ENCODE peak calls at places on chromosomes 5 and 9, in five cellular contexts. One of them, this sample, is unnamed.

GRCh38 chr5:137385064-137385463 is 114.1 kb downstream of the SPOCK1 start:
- DNase-seq in astrocyte: no peak
- DNase-seq in Panc1: no peak
- DNase-seq in IMR-90: no peak
- DNase-seq in transverse colon: no peak
- DNase-seq in this sample: no peak

GRCh38 chr5:10118150-10118549 is 131.5 kb downstream of the ATPSCKMT start:
- DNase-seq in IMR-90: no peak
- DNase-seq in transverse colon: no peak
- DNase-seq in astrocyte: no peak
- DNase-seq in Panc1: no peak
- DNase-seq in this sample: no peak

GRCh38 chr9:130825051-130825651 is 9.9 kb upstream of the ABL1 start:
- DNase-seq in Panc1: no peak
- DNase-seq in transverse colon: no peak
- DNase-seq in IMR-90: peak; percentile 84
- DNase-seq in astrocyte: peak; percentile 74
- DNase-seq in this sample: no peak

GRCh38 chr5:147072591-147072990 is 162.2 kb upstream of the STK32A start:
- DNase-seq in IMR-90: no peak
- DNase-seq in transverse colon: no peak
- DNase-seq in astrocyte: no peak
- DNase-seq in Panc1: no peak
- DNase-seq in this sample: no peak

GRCh38 chr9:95788011-95788410 is 87.5 kb upstream of the ERCC6L2 start:
- DNase-seq in astrocyte: no peak
- DNase-seq in IMR-90: no peak
- DNase-seq in transverse colon: no peak
- DNase-seq in Panc1: no peak
- DNase-seq in this sample: no peak

GRCh38 chr5:179919487-179920060 is 11.9 kb upstream of the TBC1D9B start:
- DNase-seq in transverse colon: no peak
- DNase-seq in Panc1: no peak
- DNase-seq in IMR-90: no peak
- DNase-seq in astrocyte: no peak
- DNase-seq in this sample: no peak

GRCh38 chr5:40798012-40798855 is at the start of gene PRKAA1:
- DNase-seq in astrocyte: peak; percentile 62
- DNase-seq in IMR-90: peak; percentile 83
- DNase-seq in transverse colon: peak; percentile 93
- DNase-seq in Panc1: peak; percentile 73
- DNase-seq in this sample: peak; percentile 95

GRCh38 chr9:124325816-124326215 is 68.1 kb downstream of the NEK6 start:
- DNase-seq in astrocyte: no peak
- DNase-seq in transverse colon: no peak
- DNase-seq in IMR-90: no peak
- DNase-seq in Panc1: no peak
- DNase-seq in this sample: no peak

GRCh38 chr5:173498286-173498685 is 118.2 kb downstream of the BOD1 start:
- DNase-seq in IMR-90: peak; percentile 64
- DNase-seq in transverse colon: no peak
- DNase-seq in astrocyte: peak; percentile 93
- DNase-seq in Panc1: no peak
- DNase-seq in this sample: no peak

GRCh38 chr9:69981686-69982450 is 61.8 kb upstream of the MAMDC2 start:
- DNase-seq in Panc1: no peak
- DNase-seq in IMR-90: peak; percentile 77
- DNase-seq in astrocyte: peak; percentile 72
- DNase-seq in transverse colon: no peak
- DNase-seq in this sample: no peak

GRCh38 chr9:119758241-119758640 is 389.0 kb upstream of the BRINP1 start:
- DNase-seq in astrocyte: no peak
- DNase-seq in IMR-90: no peak
- DNase-seq in transverse colon: no peak
- DNase-seq in Panc1: no peak
- DNase-seq in this sample: no peak

GRCh38 chr9:137899551-137900360 is 22.2 kb downstream of the CACNA1B start:
- DNase-seq in Panc1: no peak
- DNase-seq in IMR-90: no peak
- DNase-seq in astrocyte: no peak
- DNase-seq in transverse colon: no peak
- DNase-seq in this sample: no peak

GRCh38 chr5:170693701-170694100 is 89.8 kb upstream of the GABRP start:
- DNase-seq in astrocyte: no peak
- DNase-seq in IMR-90: no peak
- DNase-seq in transverse colon: no peak
- DNase-seq in Panc1: no peak
- DNase-seq in this sample: no peak

GRCh38 chr5:123960526-123960925 is 448.5 kb downstream of the CSNK1G3 start:
- DNase-seq in Panc1: no peak
- DNase-seq in IMR-90: no peak
- DNase-seq in transverse colon: no peak
- DNase-seq in astrocyte: no peak
- DNase-seq in this sample: no peak

GRCh38 chr9:18256574-18256973 is 217.4 kb upstream of the ADAMTSL1 start:
- DNase-seq in Panc1: no peak
- DNase-seq in transverse colon: no peak
- DNase-seq in astrocyte: no peak
- DNase-seq in IMR-90: peak; percentile 72
- DNase-seq in this sample: no peak

GRCh38 chr5:160342413-160342941 is 27.9 kb downstream of the C1QTNF2 start:
- DNase-seq in IMR-90: peak; percentile 61
- DNase-seq in astrocyte: peak; percentile 81
- DNase-seq in Panc1: no peak
- DNase-seq in transverse colon: no peak
- DNase-seq in this sample: no peak

GRCh38 chr5:82562696-82563240 is 284.6 kb upstream of the RPS23 start:
- DNase-seq in IMR-90: no peak
- DNase-seq in transverse colon: no peak
- DNase-seq in astrocyte: no peak
- DNase-seq in Panc1: no peak
- DNase-seq in this sample: no peak

GRCh38 chr9:87464110-87464991 is 33.3 kb upstream of the DAPK1 start:
- DNase-seq in IMR-90: no peak
- DNase-seq in astrocyte: no peak
- DNase-seq in transverse colon: no peak
- DNase-seq in Panc1: no peak
- DNase-seq in this sample: no peak

GRCh38 chr5:3595102-3595961 is at the start of gene IRX1:
- DNase-seq in astrocyte: peak; percentile 47
- DNase-seq in Panc1: no peak
- DNase-seq in transverse colon: no peak
- DNase-seq in IMR-90: no peak
- DNase-seq in this sample: no peak

GRCh38 chr5:3596261-3596825 is 711 bp downstream of the IRX1 start:
- DNase-seq in astrocyte: peak; percentile 40
- DNase-seq in transverse colon: no peak
- DNase-seq in Panc1: no peak
- DNase-seq in IMR-90: no peak
- DNase-seq in this sample: no peak

GRCh38 chr5:3594514-3595101 is 1.0 kb upstream of the IRX1 start:
- DNase-seq in astrocyte: peak; percentile 49
- DNase-seq in IMR-90: no peak
- DNase-seq in Panc1: no peak
- DNase-seq in transverse colon: no peak
- DNase-seq in this sample: no peak

GRCh38 chr5:3592298-3592697 is 3.3 kb upstream of the IRX1 start:
- DNase-seq in IMR-90: no peak
- DNase-seq in Panc1: no peak
- DNase-seq in transverse colon: no peak
- DNase-seq in astrocyte: no peak
- DNase-seq in this sample: no peak

GRCh38 chr5:3593771-3594513 is 1.7 kb upstream of the IRX1 start:
- DNase-seq in IMR-90: no peak
- DNase-seq in astrocyte: peak; percentile 38
- DNase-seq in transverse colon: no peak
- DNase-seq in Panc1: no peak
- DNase-seq in this sample: no peak
- H3K4me3 ChIP-seq in IMR-90: no peak overlapping the region
- H3K4me3 ChIP-seq in astrocyte: peak overlapping the region; percentile 33
- H3K4me3 ChIP-seq in transverse colon: no peak overlapping the region
- H3K4me3 ChIP-seq in Panc1: no peak overlapping the region
- H3K4me3 ChIP-seq in this sample: no peak overlapping the region

GRCh38 chr9:136343884-136344269 is 16.5 kb downstream of the GPSM1 start:
- DNase-seq in astrocyte: no peak
- DNase-seq in Panc1: no peak
- DNase-seq in transverse colon: no peak
- DNase-seq in IMR-90: no peak
- DNase-seq in this sample: no peak

GRCh38 chr9:136346157-136346481 is 17.4 kb downstream of the DNLZ start:
- DNase-seq in astrocyte: no peak
- DNase-seq in Panc1: no peak
- DNase-seq in transverse colon: no peak
- DNase-seq in IMR-90: no peak
- DNase-seq in this sample: no peak

GRCh38 chr9:136346927-136347465 is 16.5 kb downstream of the DNLZ start:
- DNase-seq in transverse colon: no peak
- DNase-seq in Panc1: no peak
- DNase-seq in astrocyte: no peak
- DNase-seq in IMR-90: no peak
- DNase-seq in this sample: no peak

GRCh38 chr9:136344544-136345280 is 17.4 kb downstream of the GPSM1 start:
- DNase-seq in IMR-90: no peak
- DNase-seq in Panc1: no peak
- DNase-seq in transverse colon: no peak
- DNase-seq in astrocyte: no peak
- DNase-seq in this sample: no peak

GRCh38 chr9:136345281-136346156 is 18.0 kb downstream of the DNLZ start:
- DNase-seq in astrocyte: no peak
- DNase-seq in Panc1: no peak
- DNase-seq in transverse colon: peak; percentile 56
- DNase-seq in IMR-90: no peak
- DNase-seq in this sample: peak; percentile 74
- TF ChIP-seq CTCF in astrocyte: no peak
- TF ChIP-seq CTCF in Panc1: peak; percentile 80
- TF ChIP-seq CTCF in transverse colon: peak; percentile 36
- TF ChIP-seq CTCF in IMR-90: peak; percentile 37
- TF ChIP-seq CTCF in this sample: peak; percentile 35

GRCh38 chr5:168935183-168935582 is 356.0 kb upstream of the PANK3 start:
- DNase-seq in IMR-90: no peak
- DNase-seq in transverse colon: no peak
- DNase-seq in astrocyte: peak; percentile 15
- DNase-seq in Panc1: no peak
- DNase-seq in this sample: no peak

GRCh38 chr5:168929656-168930055 is 350.5 kb upstream of the PANK3 start:
- DNase-seq in IMR-90: no peak
- DNase-seq in Panc1: no peak
- DNase-seq in transverse colon: no peak
- DNase-seq in astrocyte: no peak
- DNase-seq in this sample: no peak

GRCh38 chr5:168931638-168932345 is 352.6 kb upstream of the PANK3 start:
- DNase-seq in IMR-90: no peak
- DNase-seq in astrocyte: peak; percentile 79
- DNase-seq in transverse colon: no peak
- DNase-seq in Panc1: no peak
- DNase-seq in this sample: no peak

GRCh38 chr5:168934186-168934585 is 355.0 kb upstream of the PANK3 start:
- DNase-seq in IMR-90: no peak
- DNase-seq in transverse colon: no peak
- DNase-seq in astrocyte: no peak
- DNase-seq in Panc1: no peak
- DNase-seq in this sample: no peak

GRCh38 chr5:168932400-168932799 is 353.2 kb upstream of the PANK3 start:
- DNase-seq in transverse colon: no peak
- DNase-seq in IMR-90: no peak
- DNase-seq in astrocyte: no peak
- DNase-seq in Panc1: no peak
- DNase-seq in this sample: no peak
- H3K4me1 ChIP-seq in transverse colon: no peaks in the 10 kb centered on the region
- H3K4me1 ChIP-seq in IMR-90: no peaks in the 10 kb centered on the region
- H3K4me1 ChIP-seq in astrocyte: peaks cover 5% of the 10 kb centered on the region
- H3K4me1 ChIP-seq in Panc1: no peaks in the 10 kb centered on the region
- H3K4me1 ChIP-seq in this sample: peaks cover 8% of the 10 kb centered on the region

DNA sequence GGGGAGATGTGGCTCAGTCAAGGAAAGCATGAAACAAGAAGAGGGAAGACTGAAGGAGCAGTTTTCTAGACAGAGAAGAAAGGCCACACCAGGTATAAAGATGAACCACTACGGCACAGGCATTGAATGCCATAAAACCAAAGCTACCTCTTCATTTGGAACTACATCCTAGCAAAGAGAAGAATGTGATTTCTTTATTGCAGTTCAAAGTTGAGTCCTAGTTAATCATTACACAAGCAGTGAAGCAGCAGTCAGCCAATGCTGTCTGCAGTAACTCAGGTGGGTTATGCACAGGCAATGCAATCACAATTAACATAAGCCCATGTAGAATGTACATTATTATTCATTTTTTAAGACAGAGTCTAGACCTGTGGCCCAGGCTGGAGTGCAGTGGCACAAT is 21.7 kb upstream of the PCAT7 start:
- DNase-seq in transverse colon: no peak
- DNase-seq in astrocyte: no peak
- DNase-seq in IMR-90: no peak
- DNase-seq in Panc1: no peak
- DNase-seq in this sample: no peak
- H3K4me3 ChIP-seq in transverse colon: no peak overlapping the region
- H3K4me3 ChIP-seq in astrocyte: no peak overlapping the region
- H3K4me3 ChIP-seq in IMR-90: no peak overlapping the region
- H3K4me3 ChIP-seq in Panc1: no peak overlapping the region
- H3K4me3 ChIP-seq in this sample: no peak overlapping the region

GRCh38 chr5:127833999-127834953 is 131.1 kb downstream of the CCDC192 start:
- DNase-seq in transverse colon: no peak
- DNase-seq in Panc1: no peak
- DNase-seq in IMR-90: no peak
- DNase-seq in astrocyte: peak; percentile 22
- DNase-seq in this sample: no peak
- TF ChIP-seq CTCF in transverse colon: no peak
- TF ChIP-seq CTCF in Panc1: no peak
- TF ChIP-seq CTCF in IMR-90: no peak
- TF ChIP-seq CTCF in astrocyte: no peak
- TF ChIP-seq CTCF in this sample: no peak

GRCh38 chr9:33297455-33297854 is 7.1 kb downstream of the NFX1 start:
- DNase-seq in IMR-90: no peak
- DNase-seq in Panc1: no peak
- DNase-seq in transverse colon: peak; percentile 80
- DNase-seq in astrocyte: no peak
- DNase-seq in this sample: no peak
- H3K4me1 ChIP-seq in IMR-90: peaks cover 5% of the 10 kb centered on the region
- H3K4me1 ChIP-seq in Panc1: peaks cover 5% of the 10 kb centered on the region
- H3K4me1 ChIP-seq in transverse colon: peaks cover 37% of the 10 kb centered on the region
- H3K4me1 ChIP-seq in astrocyte: no peaks in the 10 kb centered on the region
- H3K4me1 ChIP-seq in this sample: no peaks in the 10 kb centered on the region

GRCh38 chr9:89748831-89749499 is 144.2 kb downstream of the GADD45G start:
- DNase-seq in astrocyte: no peak
- DNase-seq in IMR-90: no peak
- DNase-seq in transverse colon: no peak
- DNase-seq in Panc1: no peak
- DNase-seq in this sample: peak; percentile 37

GRCh38 chr9:89748020-89748670 is 143.3 kb downstream of the GADD45G start:
- DNase-seq in Panc1: no peak
- DNase-seq in transverse colon: no peak
- DNase-seq in astrocyte: no peak
- DNase-seq in IMR-90: no peak
- DNase-seq in this sample: no peak

GRCh38 chr9:89751081-89751855 is 146.5 kb downstream of the GADD45G start:
- DNase-seq in astrocyte: no peak
- DNase-seq in IMR-90: no peak
- DNase-seq in transverse colon: no peak
- DNase-seq in Panc1: no peak
- DNase-seq in this sample: no peak

GRCh38 chr9:89750117-89750551 is 145.3 kb downstream of the GADD45G start:
- DNase-seq in IMR-90: no peak
- DNase-seq in astrocyte: no peak
- DNase-seq in transverse colon: no peak
- DNase-seq in Panc1: no peak
- DNase-seq in this sample: peak; percentile 82

GRCh38 chr9:89749500-89750116 is 144.8 kb downstream of the GADD45G start:
- DNase-seq in Panc1: no peak
- DNase-seq in astrocyte: peak; percentile 64
- DNase-seq in transverse colon: no peak
- DNase-seq in IMR-90: no peak
- DNase-seq in this sample: no peak
- H3K4me3 ChIP-seq in Panc1: no peak overlapping the region
- H3K4me3 ChIP-seq in astrocyte: no peak overlapping the region
- H3K4me3 ChIP-seq in transverse colon: no peak overlapping the region
- H3K4me3 ChIP-seq in IMR-90: no peak overlapping the region
- H3K4me3 ChIP-seq in this sample: no peak overlapping the region

This sample was measured in BE2C.